ENCODE peak calls at places on chromosomes 11 and 22, in five cellular contexts. G, R, U, Z and C are unnamed samples.

GRCh38 chr11:25900814-25901213 is 431.1 kb upstream of the ANO3 start:
- DNase-seq in G (no peak), U (no peak), Z (no peak), R (no peak), C (no peak)

GRCh38 chr11:61173456-61173855 is 12.2 kb upstream of the VPS37C start:
- DNase-seq in R (no peak), Z (no peak), G (no peak), U (no peak), C (peak)

GRCh38 chr11:2803186-2804057 is 82.2 kb downstream of the CDKN1C start:
- DNase-seq in G (no peak), Z (no peak), U (no peak), R (peak), C (no peak)

GRCh38 chr22:27554841-27555456 is 246.6 kb downstream of the MN1 start:
- DNase-seq in U (no peak), Z (no peak), R (no peak), G (no peak), C (peak)

GRCh38 chr22:19773470-19774040 is 13.0 kb downstream of the TBX1 start:
- DNase-seq in R (no peak), G (no peak), Z (no peak), U (no peak), C (no peak)

GRCh38 chr11:77039491-77040400 is 5.5 kb downstream of the B3GNT6 start:
- DNase-seq in U (no peak), Z (no peak), R (no peak), G (no peak), C (peak)

GRCh38 chr11:36447514-36447913 is 62.6 kb downstream of the TRAF6 start:
- DNase-seq in R (no peak), U (no peak), Z (no peak), G (no peak), C (peak)

GRCh38 chr22:27150530-27150909 is 493.1 kb downstream of the MIAT start:
- DNase-seq in Z (no peak), R (no peak), G (no peak), U (no peak), C (peak)

GRCh38 chr11:77346906-77347603 is 45.6 kb upstream of the GDPD4 start:
- DNase-seq in Z (no peak), R (no peak), U (no peak), G (no peak), C (peak)

GRCh38 chr22:30375312-30375849 is 11.8 kb downstream of the RNF215 start:
- DNase-seq in G (no peak), R (no peak), Z (no peak), U (no peak), C (no peak)

GRCh38 chr11:47498584-47499152 is 49.7 kb upstream of the RAPSN start:
- DNase-seq in Z (no peak), U (no peak), G (no peak), R (no peak), C (no peak)

GRCh38 chr11:123103326-123103980 is 41.5 kb upstream of the HSPA8 start:
- DNase-seq in U (peak), R (no peak), G (peak), Z (peak), C (peak)

GRCh38 chr11:86592659-86593451 is 79.6 kb downstream of the ME3 start:
- DNase-seq in Z (peak), G (peak), R (no peak), U (peak), C (no peak)

GRCh38 chr11:103652013-103652412 is 384.4 kb upstream of the DDI1 start:
- DNase-seq in Z (no peak), G (no peak), R (no peak), U (no peak), C (no peak)

GRCh38 chr11:3074912-3075589 is 17.8 kb upstream of the CARS1 start:
- DNase-seq in Z (no peak), R (no peak), U (no peak), G (no peak), C (no peak)

GRCh38 chr11:121412000-121412587 is 40.0 kb upstream of the SORL1 start:
- DNase-seq in G (no peak), R (no peak), Z (no peak), U (no peak), C (no peak)

GRCh38 chr11:57800444-57801184 is 39.0 kb downstream of the CTNND1 start:
- DNase-seq in R (no peak), U (peak), G (no peak), Z (peak), C (peak)

GRCh38 chr22:43449205-43449830 is 37.5 kb downstream of the MPPED1 start:
- DNase-seq in R (peak), U (no peak), Z (peak), G (no peak), C (no peak)

GRCh38 chr11:8812438-8812837 is 98.6 kb upstream of the AKIP1 start:
- DNase-seq in R (no peak), G (no peak), U (no peak), Z (no peak), C (peak)

GRCh38 chr11:20355221-20356219 is 8.0 kb upstream of the HTATIP2 start:
- DNase-seq in Z (peak), R (no peak), U (peak), G (no peak), C (peak)

GRCh38 chr11:35013514-35014191 is 97.2 kb downstream of the PDHX start:
- DNase-seq in G (no peak), R (no peak), Z (no peak), U (no peak), C (no peak)

GRCh38 chr11:10604340-10604748 is 35.9 kb upstream of the LYVE1 start:
- DNase-seq in R (no peak), G (no peak), U (no peak), Z (no peak), C (no peak)

GRCh38 chr22:46951973-46952372 is 189.5 kb downstream of the TBC1D22A start:
- DNase-seq in Z (no peak), U (no peak), R (no peak), G (no peak), C (no peak)

GRCh38 chr11:65290448-65291165 is 24.1 kb upstream of the CDC42EP2 start:
- DNase-seq in U (no peak), R (peak), G (no peak), Z (peak), C (peak)

GRCh38 chr11:61654397-61654829 is 25.8 kb upstream of the DAGLA start:
- DNase-seq in U (no peak), R (no peak), Z (no peak), G (no peak), C (no peak)

GRCh38 chr11:131041331-131042040 is 125.2 kb upstream of the SNX19 start:
- DNase-seq in R (no peak), U (no peak), Z (no peak), G (no peak), C (no peak)

GRCh38 chr11:108601150-108601549 is 7.6 kb upstream of the EXPH5 start:
- DNase-seq in G (no peak), Z (no peak), R (no peak), U (no peak), C (peak)

GRCh38 chr22:31075961-31076360 is 5.2 kb upstream of the SMTN start:
- DNase-seq in G (no peak), Z (no peak), R (peak), U (no peak), C (peak)

GRCh38 chr11:44315947-44316387 is 6.0 kb upstream of the ALX4 start:
- DNase-seq in U (no peak), Z (no peak), G (no peak), R (no peak), C (peak)